ENCODE peak calls at places on chromosomes 2 and 18, in ten cellular contexts. One of them, this sample, is unnamed.

GRCh38 chr2:211014376-211014775 is 458.0 kb downstream of the CPS1 start:
- DNase-seq in nucleus accumbens: no peak
- DNase-seq in activated T-helper 1 cell treated with Interleukin-2 at 50 U/mL for 16 hours: no peak
- DNase-seq in stimulated activated CD4-positive, alpha-beta T cell treated with anti-CD3 and anti-CD28 coated beads, Interleukin-4, amount 100 ng/mL, for 24 hours: no peak
- DNase-seq in hypothalamus: no peak
- DNase-seq in NT2/D1: no peak
- DNase-seq in activated naive CD8-positive, alpha-beta T cell treated with anti-CD3 and anti-CD28 coated beads for 36 hours: no peak
- DNase-seq in GM12891: no peak
- DNase-seq in GM12865: no peak
- DNase-seq in suprapubic skin: no peak
- DNase-seq in this sample: no peak

GRCh38 chr2:104945866-104946265 is 92.0 kb downstream of the POU3F3 start:
- DNase-seq in NT2/D1: no peak
- DNase-seq in activated T-helper 1 cell treated with Interleukin-2 at 50 U/mL for 16 hours: no peak
- DNase-seq in stimulated activated CD4-positive, alpha-beta T cell treated with anti-CD3 and anti-CD28 coated beads, Interleukin-4, amount 100 ng/mL, for 24 hours: no peak
- DNase-seq in hypothalamus: no peak
- DNase-seq in suprapubic skin: no peak
- DNase-seq in GM12891: no peak
- DNase-seq in nucleus accumbens: no peak
- DNase-seq in activated naive CD8-positive, alpha-beta T cell treated with anti-CD3 and anti-CD28 coated beads for 36 hours: no peak
- DNase-seq in GM12865: no peak
- DNase-seq in this sample: no peak

GRCh38 chr2:105458076-105458475 is 59.2 kb upstream of the FHL2 start:
- DNase-seq in stimulated activated CD4-positive, alpha-beta T cell treated with anti-CD3 and anti-CD28 coated beads, Interleukin-4, amount 100 ng/mL, for 24 hours: no peak
- DNase-seq in activated naive CD8-positive, alpha-beta T cell treated with anti-CD3 and anti-CD28 coated beads for 36 hours: no peak
- DNase-seq in suprapubic skin: no peak
- DNase-seq in nucleus accumbens: no peak
- DNase-seq in GM12891: no peak
- DNase-seq in GM12865: no peak
- DNase-seq in activated T-helper 1 cell treated with Interleukin-2 at 50 U/mL for 16 hours: no peak
- DNase-seq in NT2/D1: no peak
- DNase-seq in hypothalamus: no peak
- DNase-seq in this sample: no peak

GRCh38 chr2:126879348-126880261 is 19.1 kb upstream of the TEX51 start:
- DNase-seq in hypothalamus: no peak
- DNase-seq in nucleus accumbens: no peak
- DNase-seq in suprapubic skin: no peak
- DNase-seq in GM12891: no peak
- DNase-seq in activated naive CD8-positive, alpha-beta T cell treated with anti-CD3 and anti-CD28 coated beads for 36 hours: no peak
- DNase-seq in activated T-helper 1 cell treated with Interleukin-2 at 50 U/mL for 16 hours: no peak
- DNase-seq in NT2/D1: no peak
- DNase-seq in GM12865: no peak
- DNase-seq in stimulated activated CD4-positive, alpha-beta T cell treated with anti-CD3 and anti-CD28 coated beads, Interleukin-4, amount 100 ng/mL, for 24 hours: no peak
- DNase-seq in this sample: no peak

GRCh38 chr2:25402477-25402876 is 60.8 kb upstream of the DNMT3A start:
- DNase-seq in hypothalamus: no peak
- DNase-seq in NT2/D1: no peak
- DNase-seq in GM12891: no peak
- DNase-seq in nucleus accumbens: no peak
- DNase-seq in stimulated activated CD4-positive, alpha-beta T cell treated with anti-CD3 and anti-CD28 coated beads, Interleukin-4, amount 100 ng/mL, for 24 hours: no peak
- DNase-seq in activated naive CD8-positive, alpha-beta T cell treated with anti-CD3 and anti-CD28 coated beads for 36 hours: no peak
- DNase-seq in GM12865: peak; percentile 92
- DNase-seq in activated T-helper 1 cell treated with Interleukin-2 at 50 U/mL for 16 hours: no peak
- DNase-seq in suprapubic skin: no peak
- DNase-seq in this sample: no peak

GRCh38 chr2:191311627-191312026 is 66.4 kb downstream of the MYO1B start:
- DNase-seq in NT2/D1: no peak
- DNase-seq in GM12891: no peak
- DNase-seq in activated T-helper 1 cell treated with Interleukin-2 at 50 U/mL for 16 hours: no peak
- DNase-seq in nucleus accumbens: no peak
- DNase-seq in hypothalamus: no peak
- DNase-seq in stimulated activated CD4-positive, alpha-beta T cell treated with anti-CD3 and anti-CD28 coated beads, Interleukin-4, amount 100 ng/mL, for 24 hours: no peak
- DNase-seq in activated naive CD8-positive, alpha-beta T cell treated with anti-CD3 and anti-CD28 coated beads for 36 hours: no peak
- DNase-seq in GM12865: no peak
- DNase-seq in suprapubic skin: no peak
- DNase-seq in this sample: no peak

GRCh38 chr2:39468574-39469331 is 31.7 kb upstream of the MAP4K3 start:
- DNase-seq in activated naive CD8-positive, alpha-beta T cell treated with anti-CD3 and anti-CD28 coated beads for 36 hours: no peak
- DNase-seq in GM12865: no peak
- DNase-seq in GM12891: no peak
- DNase-seq in suprapubic skin: no peak
- DNase-seq in hypothalamus: no peak
- DNase-seq in activated T-helper 1 cell treated with Interleukin-2 at 50 U/mL for 16 hours: no peak
- DNase-seq in stimulated activated CD4-positive, alpha-beta T cell treated with anti-CD3 and anti-CD28 coated beads, Interleukin-4, amount 100 ng/mL, for 24 hours: no peak
- DNase-seq in nucleus accumbens: no peak
- DNase-seq in NT2/D1: no peak
- DNase-seq in this sample: no peak

GRCh38 chr2:66665124-66665984 is 230.4 kb downstream of the MEIS1 start:
- DNase-seq in suprapubic skin: no peak
- DNase-seq in NT2/D1: no peak
- DNase-seq in nucleus accumbens: no peak
- DNase-seq in activated naive CD8-positive, alpha-beta T cell treated with anti-CD3 and anti-CD28 coated beads for 36 hours: no peak
- DNase-seq in stimulated activated CD4-positive, alpha-beta T cell treated with anti-CD3 and anti-CD28 coated beads, Interleukin-4, amount 100 ng/mL, for 24 hours: no peak
- DNase-seq in activated T-helper 1 cell treated with Interleukin-2 at 50 U/mL for 16 hours: no peak
- DNase-seq in GM12865: no peak
- DNase-seq in hypothalamus: no peak
- DNase-seq in GM12891: no peak
- DNase-seq in this sample: no peak

GRCh38 chr2:195572894-195573293 is 84.1 kb upstream of the SLC39A10 start:
- DNase-seq in nucleus accumbens: no peak
- DNase-seq in NT2/D1: no peak
- DNase-seq in suprapubic skin: no peak
- DNase-seq in activated naive CD8-positive, alpha-beta T cell treated with anti-CD3 and anti-CD28 coated beads for 36 hours: no peak
- DNase-seq in stimulated activated CD4-positive, alpha-beta T cell treated with anti-CD3 and anti-CD28 coated beads, Interleukin-4, amount 100 ng/mL, for 24 hours: no peak
- DNase-seq in activated T-helper 1 cell treated with Interleukin-2 at 50 U/mL for 16 hours: no peak
- DNase-seq in hypothalamus: no peak
- DNase-seq in GM12865: no peak
- DNase-seq in GM12891: no peak
- DNase-seq in this sample: no peak

GRCh38 chr18:57441395-57441794 is 6.2 kb downstream of the ONECUT2 start:
- DNase-seq in suprapubic skin: no peak
- DNase-seq in activated T-helper 1 cell treated with Interleukin-2 at 50 U/mL for 16 hours: no peak
- DNase-seq in stimulated activated CD4-positive, alpha-beta T cell treated with anti-CD3 and anti-CD28 coated beads, Interleukin-4, amount 100 ng/mL, for 24 hours: no peak
- DNase-seq in nucleus accumbens: no peak
- DNase-seq in hypothalamus: no peak
- DNase-seq in GM12865: peak; percentile 64
- DNase-seq in GM12891: no peak
- DNase-seq in NT2/D1: no peak
- DNase-seq in activated naive CD8-positive, alpha-beta T cell treated with anti-CD3 and anti-CD28 coated beads for 36 hours: peak; percentile 41
- DNase-seq in this sample: no peak

GRCh38 chr2:127453392-127454171 is 35.4 kb downstream of the PROC start:
- DNase-seq in activated naive CD8-positive, alpha-beta T cell treated with anti-CD3 and anti-CD28 coated beads for 36 hours: no peak
- DNase-seq in GM12865: peak; percentile 6
- DNase-seq in suprapubic skin: no peak
- DNase-seq in GM12891: peak; percentile 14
- DNase-seq in hypothalamus: no peak
- DNase-seq in NT2/D1: no peak
- DNase-seq in stimulated activated CD4-positive, alpha-beta T cell treated with anti-CD3 and anti-CD28 coated beads, Interleukin-4, amount 100 ng/mL, for 24 hours: no peak
- DNase-seq in activated T-helper 1 cell treated with Interleukin-2 at 50 U/mL for 16 hours: no peak
- DNase-seq in nucleus accumbens: no peak
- DNase-seq in this sample: no peak

GRCh38 chr2:237207641-237208040 is 122.0 kb downstream of the COPS8 start:
- DNase-seq in nucleus accumbens: no peak
- DNase-seq in hypothalamus: no peak
- DNase-seq in stimulated activated CD4-positive, alpha-beta T cell treated with anti-CD3 and anti-CD28 coated beads, Interleukin-4, amount 100 ng/mL, for 24 hours: no peak
- DNase-seq in activated T-helper 1 cell treated with Interleukin-2 at 50 U/mL for 16 hours: no peak
- DNase-seq in activated naive CD8-positive, alpha-beta T cell treated with anti-CD3 and anti-CD28 coated beads for 36 hours: no peak
- DNase-seq in NT2/D1: no peak
- DNase-seq in suprapubic skin: peak; percentile 92
- DNase-seq in GM12891: no peak
- DNase-seq in GM12865: no peak
- DNase-seq in this sample: no peak

GRCh38 chr2:229027353-229028115 is 243.6 kb downstream of the PID1 start:
- DNase-seq in suprapubic skin: no peak
- DNase-seq in GM12891: no peak
- DNase-seq in nucleus accumbens: no peak
- DNase-seq in hypothalamus: no peak
- DNase-seq in activated naive CD8-positive, alpha-beta T cell treated with anti-CD3 and anti-CD28 coated beads for 36 hours: no peak
- DNase-seq in activated T-helper 1 cell treated with Interleukin-2 at 50 U/mL for 16 hours: no peak
- DNase-seq in GM12865: no peak
- DNase-seq in stimulated activated CD4-positive, alpha-beta T cell treated with anti-CD3 and anti-CD28 coated beads, Interleukin-4, amount 100 ng/mL, for 24 hours: no peak
- DNase-seq in NT2/D1: no peak
- DNase-seq in this sample: no peak